ENCODE peak calls at places on chromosome 2, in five cellular contexts. C, I, L, O and E are unnamed samples.

GRCh38 chr2:73933194-73933593 is 6.5 kb downstream of the DGUOK start:
- DNase-seq in C (no peak), I (no peak), L (no peak), O (no peak), E (no peak)

GRCh38 chr2:136020831-136021230 is 35.4 kb upstream of the DARS1 start:
- DNase-seq in C (no peak), I (no peak), L (no peak), O (peak), E (no peak)

GRCh38 chr2:137173514-137173913 is 408.2 kb downstream of the THSD7B start:
- DNase-seq in C (no peak), I (no peak), L (no peak), O (no peak), E (peak)

GRCh38 chr2:13996527-13996926 is 636.0 kb upstream of the LRATD1 start:
- DNase-seq in C (no peak), I (no peak), L (no peak), O (no peak), E (no peak)

GRCh38 chr2:231861538-231861937 is 64.7 kb downstream of the NPPC start:
- DNase-seq in C (no peak), I (no peak), L (no peak), O (no peak), E (no peak)

GRCh38 chr2:64562148-64562784 is 38.1 kb downstream of the AFTPH start:
- DNase-seq in C (no peak), I (no peak), L (peak), O (no peak), E (peak)

GRCh38 chr2:121529439-121530209 is 1.1 kb upstream of the RNU4ATAC start:
- DNase-seq in C (peak), I (no peak), L (no peak), O (peak), E (peak)

GRCh38 chr2:6089474-6089873 is 397.3 kb downstream of the SOX11 start:
- DNase-seq in C (no peak), I (no peak), L (no peak), O (no peak), E (no peak)

GRCh38 chr2:24021122-24021998 is 11.5 kb downstream of the MFSD2B start:
- DNase-seq in C (no peak), I (no peak), L (no peak), O (peak), E (peak)

GRCh38 chr2:200454839-200455801 is 54.7 kb downstream of the KCTD18 start:
- DNase-seq in C (no peak), I (no peak), L (peak), O (no peak), E (no peak)

GRCh38 chr2:47195149-47195548 is 40.0 kb upstream of the STPG4 start:
- DNase-seq in C (no peak), I (no peak), L (no peak), O (no peak), E (no peak)

GRCh38 chr2:3785220-3785889 is 82.0 kb downstream of the DCDC2C start:
- DNase-seq in C (no peak), I (no peak), L (no peak), O (no peak), E (peak)
- H3K27ac ChIP-seq in C (no peak), I (no peak), L (no peak), O (no peak), E (no peak)

GRCh38 chr2:222865301-222865700 is 4.5 kb downstream of the ACSL3 start:
- DNase-seq in C (no peak), I (no peak), L (no peak), O (no peak), E (no peak)
- H3K4me3 ChIP-seq in C (no peak), I (no peak), L (no peak), O (no peak), E (no peak)

GRCh38 chr2:8544786-8545631 is 136.8 kb upstream of the ID2 start:
- DNase-seq in C (peak), I (peak), L (peak), O (peak), E (peak)

GRCh38 chr2:8548065-8548870 is 133.6 kb upstream of the ID2 start:
- DNase-seq in C (no peak), I (no peak), L (no peak), O (no peak), E (no peak)

GRCh38 chr2:8545676-8546318 is 136.1 kb upstream of the ID2 start:
- DNase-seq in C (no peak), I (no peak), L (no peak), O (no peak), E (no peak)

GRCh38 chr2:8547284-8548064 is 134.4 kb upstream of the ID2 start:
- DNase-seq in C (no peak), I (no peak), L (no peak), O (no peak), E (no peak)

GRCh38 chr2:8546319-8547283 is 135.3 kb upstream of the ID2 start:
- DNase-seq in C (no peak), I (no peak), L (no peak), O (no peak), E (no peak)
- H3K27ac ChIP-seq in C (no peak), I (no peak), L (no peak), O (no peak), E (no peak)

GRCh38 chr2:10992023-10992791 is 80.5 kb downstream of the KCNF1 start:
- DNase-seq in C (no peak), I (no peak), L (no peak), O (no peak), E (no peak)
- H3K4me3 ChIP-seq in C (no peak), I (no peak), L (no peak), O (no peak), E (no peak)

DNA sequence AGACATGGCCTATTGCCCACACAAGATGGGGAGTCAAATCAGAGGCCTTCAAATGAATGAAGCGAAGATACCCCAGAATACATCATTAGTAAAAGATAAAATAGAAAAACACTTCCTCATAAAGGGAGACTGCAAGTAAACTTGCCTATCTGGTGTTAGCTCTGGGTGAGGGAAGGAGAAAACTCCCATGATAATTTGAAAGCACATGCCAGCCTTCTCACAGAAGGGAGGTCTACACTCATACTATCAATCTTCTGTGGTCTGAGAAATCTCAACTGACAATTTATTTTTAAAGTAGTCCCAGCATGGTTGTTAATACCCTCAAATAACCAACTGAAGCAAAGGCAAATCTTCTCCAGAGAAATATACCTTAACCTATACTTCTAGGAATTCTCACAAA is 75.4 kb downstream of the EXOC6B start:
- DNase-seq in C (no peak), I (no peak), L (no peak), O (no peak), E (no peak)
- H3K27ac ChIP-seq in C (no peak), I (no peak), L (no peak), O (no peak), E (peak)

GRCh38 chr2:96116879-96117533 is 635 bp upstream of the ADRA2B start:
- DNase-seq in C (peak), I (peak), L (no peak), O (peak), E (peak)
- H3K4me3 ChIP-seq in C (peak), I (peak), L (peak), O (peak), E (peak)

DNA sequence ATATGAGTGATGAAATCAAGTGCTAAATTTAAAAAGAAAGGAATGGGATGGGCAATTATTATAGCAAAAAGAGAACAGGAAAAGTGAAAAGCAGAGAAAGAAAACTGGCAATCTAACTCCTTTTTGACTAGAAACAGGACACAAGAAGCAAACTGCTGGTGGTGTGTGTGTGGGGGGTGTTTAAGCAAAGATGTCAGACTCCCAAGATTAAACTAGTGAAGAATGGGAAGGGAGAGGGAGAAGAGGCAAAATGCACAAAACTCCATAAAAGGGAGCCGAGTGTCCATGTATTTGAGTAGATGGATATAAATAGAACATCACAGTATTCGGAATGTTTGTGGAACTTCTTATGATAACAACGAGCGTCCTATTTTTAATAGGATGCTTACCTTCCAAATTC is 179.8 kb upstream of the TRIB2 start:
- DNase-seq in C (no peak), I (no peak), L (no peak), O (no peak), E (no peak)
- H3K27ac ChIP-seq in C (no peak), I (no peak), L (no peak), O (no peak), E (peak)

DNA sequence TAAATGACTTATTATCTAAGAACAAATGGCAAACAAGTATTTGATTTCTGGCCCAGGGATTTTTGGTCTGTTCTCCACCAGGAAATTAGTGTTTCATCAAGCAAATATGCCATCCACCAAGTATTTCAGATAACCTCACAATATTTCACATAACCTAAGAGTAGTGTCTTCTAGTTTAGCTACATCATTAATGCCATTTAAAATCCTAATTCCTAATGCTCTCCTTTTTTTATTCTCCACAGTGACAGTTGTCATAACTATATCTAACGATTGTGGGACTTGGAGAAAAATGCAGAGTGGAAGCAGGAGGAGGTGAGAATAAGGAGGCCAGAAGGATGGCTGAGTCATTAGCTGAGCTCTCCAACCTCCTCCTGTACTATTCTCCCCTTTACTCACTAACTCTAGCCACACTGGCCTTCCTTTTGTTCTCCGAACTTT is 58.5 kb upstream of the CTLA4 start:
- DNase-seq in C (no peak), I (no peak), L (no peak), O (peak), E (no peak)
- H3K4me3 ChIP-seq in C (no peak), I (no peak), L (no peak), O (no peak), E (no peak)

DNA sequence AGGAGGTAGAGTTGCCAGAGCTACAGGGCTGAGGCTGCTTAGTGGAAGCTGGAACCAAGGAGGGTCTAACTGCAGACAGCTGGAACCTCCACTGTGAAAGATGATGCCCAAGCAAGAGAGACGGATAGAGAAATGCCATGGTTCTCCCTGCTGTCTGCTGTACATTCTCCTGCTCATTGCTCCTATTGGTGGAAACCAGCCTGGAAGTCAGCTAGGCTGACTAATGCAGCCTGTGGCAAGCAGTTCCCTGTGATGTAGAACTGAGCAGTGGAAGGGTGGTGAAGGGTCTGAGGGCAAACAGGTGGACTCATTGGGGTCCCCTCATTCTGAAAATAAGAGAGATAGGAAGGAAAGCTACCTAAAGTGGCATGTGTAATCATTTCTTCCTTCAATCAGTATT is 563.6 kb downstream of the SLC4A3 start:
- DNase-seq in C (no peak), I (no peak), L (no peak), O (no peak), E (no peak)
- H3K27ac ChIP-seq in C (no peak), I (no peak), L (no peak), O (no peak), E (no peak)

GRCh38 chr2:174335605-174336402 is 1.1 kb downstream of the SP9 start:
- DNase-seq in C (no peak), I (no peak), L (no peak), O (peak), E (no peak)
- H3K4me3 ChIP-seq in C (no peak), I (peak), L (no peak), O (peak), E (peak)